ENCODE peak calls at places on chromosome 14, in six cellular contexts. A is sciatic nerve; F is stimulated activated CD8-positive, alpha-beta memory T cell treated with anti-CD3 and anti-CD28 coated beads, Interleukin-2, amount 100 ng/mL, for 1 hour; Y is activated CD4-positive, alpha-beta T cell treated with anti-CD3 and anti-CD28 coated beads, Interleukin-2, amount 50 U/mL, for 1 hour; M is NCI-H1092; W is cardiac fibroblast. E is an unnamed sample.

GRCh38 chr14:30874999-30875787 is 834 bp downstream of the COCH start:
- DNase-seq in A (no peak), F (no peak), Y (no peak), M (peak; percentile 66), W (no peak), E (no peak)

GRCh38 chr14:57401501-57401900 is 11.1 kb downstream of the NAA30 start:
- DNase-seq in A (no peak), F (no peak), Y (no peak), M (no peak), W (no peak), E (no peak)

GRCh38 chr14:50082784-50083466 is 33.4 kb downstream of the VCPKMT start:
- DNase-seq in A (no peak), F (peak; percentile 63), Y (peak; percentile 76), M (no peak), W (no peak), E (peak; percentile 67)

GRCh38 chr14:54087376-54087775 is 130.8 kb upstream of the BMP4 start:
- DNase-seq in A (no peak), F (no peak), Y (no peak), M (peak; percentile 33), W (no peak), E (no peak)

GRCh38 chr14:22002860-22003284 is 329.3 kb upstream of the OR4E1 start:
- DNase-seq in A (no peak), F (peak; percentile 49), Y (peak; percentile 70), M (no peak), W (no peak), E (peak; percentile 27)

GRCh38 chr14:35578135-35578534 is 44.2 kb downstream of the INSM2 start:
- DNase-seq in A (no peak), F (no peak), Y (no peak), M (no peak), W (no peak), E (no peak)

GRCh38 chr14:68619805-68620574 is 172.9 kb downstream of the ZFP36L1 start:
- DNase-seq in A (no peak), F (no peak), Y (no peak), M (no peak), W (peak; percentile 58), E (no peak)

GRCh38 chr14:29643415-29644206 is 284.0 kb downstream of the PRKD1 start:
- DNase-seq in A (no peak), F (no peak), Y (no peak), M (no peak), W (peak; percentile 52), E (no peak)

GRCh38 chr14:99664636-99665273 is 19.3 kb upstream of the CYP46A1 start:
- DNase-seq in A (no peak), F (no peak), Y (no peak), M (no peak), W (no peak), E (no peak)

GRCh38 chr14:21915814-21916213 is 242.2 kb upstream of the OR4E1 start:
- DNase-seq in A (no peak), F (no peak), Y (no peak), M (no peak), W (peak; percentile 20), E (no peak)

GRCh38 chr14:51396222-51396815 is 156.3 kb downstream of the TMX1 start:
- DNase-seq in A (no peak), F (no peak), Y (no peak), M (no peak), W (peak; percentile 99), E (no peak)

GRCh38 chr14:104239185-104239775 is 100.9 kb downstream of the KIF26A start:
- DNase-seq in A (no peak), F (no peak), Y (no peak), M (no peak), W (no peak), E (no peak)

GRCh38 chr14:58066115-58066514 is 85.9 kb downstream of the ARMH4 start:
- DNase-seq in A (no peak), F (no peak), Y (no peak), M (no peak), W (no peak), E (no peak)

GRCh38 chr14:58297412-58297761 is 968 bp upstream of the ARID4A start:
- DNase-seq in A (peak; percentile 70), F (no peak), Y (no peak), M (no peak), W (no peak), E (no peak)

GRCh38 chr14:105261781-105262180 is 13.4 kb downstream of the BTBD6 start:
- DNase-seq in A (no peak), F (no peak), Y (no peak), M (no peak), W (no peak), E (no peak)

GRCh38 chr14:81453166-81453766 is 53.1 kb upstream of the STON2 start:
- DNase-seq in A (peak; percentile 70), F (peak; percentile 32), Y (peak; percentile 41), M (peak; percentile 31), W (peak; percentile 72), E (no peak)

GRCh38 chr14:86321151-86321550 is 791.2 kb downstream of the FLRT2 start:
- DNase-seq in A (no peak), F (no peak), Y (no peak), M (no peak), W (no peak), E (no peak)

GRCh38 chr14:100621806-100622205 is 34.6 kb upstream of the BEGAIN start:
- DNase-seq in A (peak; percentile 42), F (no peak), Y (no peak), M (no peak), W (no peak), E (no peak)

GRCh38 chr14:103311171-103311997 is 22.7 kb upstream of the EIF5 start:
- DNase-seq in A (no peak), F (no peak), Y (no peak), M (no peak), W (no peak), E (no peak)

GRCh38 chr14:54756656-54757392 is 145.8 kb downstream of the GCH1 start:
- DNase-seq in A (no peak), F (no peak), Y (no peak), M (no peak), W (no peak), E (no peak)

GRCh38 chr14:21039585-21040369 is 2.4 kb upstream of the RNASE7 start:
- DNase-seq in A (no peak), F (no peak), Y (peak; percentile 16), M (peak; percentile 28), W (peak; percentile 73), E (no peak)

GRCh38 chr14:99134333-99135046 is 137.5 kb downstream of the BCL11B start:
- DNase-seq in A (no peak), F (no peak), Y (no peak), M (no peak), W (no peak), E (no peak)